ENCODE peak calls at places on chromosomes 1 and 21, in six cellular contexts. L, K, A, S, P and R are unnamed samples.
A peak's percentile ranks its signal among the peaks of the same experiment; 100 is the strongest.

GRCh38 chr21:42417533-42417932 is 13.8 kb downstream of the UBASH3A start:
- DNase-seq in S (no peak), L (no peak), P (no peak), A (no peak), K (no peak), R (no peak)

GRCh38 chr1:209839875-209840491 is 12.2 kb downstream of the UTP25 start:
- DNase-seq in S (peak; percentile 92), L (peak; percentile 98), A (peak; percentile 96), K (no peak), P (peak; percentile 77), R (peak; percentile 86)

GRCh38 chr1:230287674-230288315 is 138.3 kb downstream of the PGBD5 start:
- DNase-seq in K (no peak), L (no peak), S (no peak), A (no peak), P (no peak), R (no peak)

GRCh38 chr1:89590341-89591080 is 42.4 kb upstream of the LRRC8C start:
- DNase-seq in A (no peak), S (no peak), L (no peak), P (no peak), K (no peak), R (no peak)

GRCh38 chr1:15056515-15057285 is 96.8 kb upstream of the TMEM51 start:
- DNase-seq in L (peak; percentile 71), A (peak; percentile 36), P (no peak), S (no peak), K (no peak), R (no peak)

GRCh38 chr1:211535338-211535737 is 43.4 kb upstream of the RD3 start:
- DNase-seq in K (no peak), A (no peak), S (no peak), P (no peak), L (no peak), R (no peak)

GRCh38 chr1:167483790-167484189 is 34.5 kb downstream of the CD247 start:
- DNase-seq in P (no peak), L (no peak), A (no peak), K (no peak), S (no peak), R (no peak)

GRCh38 chr21:16305686-16306085 is 575.9 kb downstream of the USP25 start:
- DNase-seq in L (no peak), S (no peak), K (no peak), P (no peak), A (no peak), R (no peak)

GRCh38 chr1:54137532-54138061 is 15.2 kb downstream of the CDCP2 start:
- DNase-seq in A (peak; percentile 72), K (no peak), P (no peak), L (peak; percentile 50), S (no peak), R (no peak)

GRCh38 chr1:105317976-105318375 is 1568.3 kb downstream of the AMY1C start:
- DNase-seq in K (no peak), P (no peak), L (no peak), S (no peak), A (peak; percentile 1), R (no peak)

GRCh38 chr21:42621166-42621827 is 32.1 kb upstream of the PDE9A start:
- DNase-seq in S (no peak), L (no peak), A (no peak), P (no peak), K (no peak), R (no peak)

GRCh38 chr1:185091480-185091879 is 46.1 kb downstream of the RNF2 start:
- DNase-seq in S (no peak), L (no peak), K (no peak), P (no peak), A (peak; percentile 71), R (no peak)

GRCh38 chr1:40636777-40637176 is 28.7 kb downstream of the RIMS3 start:
- DNase-seq in P (no peak), L (no peak), A (no peak), S (no peak), K (no peak), R (no peak)
- H3K27ac ChIP-seq in P (no peak overlapping the region), L (no peak overlapping the region), A (no peak overlapping the region), S (no peak overlapping the region), K (no peak overlapping the region), R (no peak overlapping the region)

DNA sequence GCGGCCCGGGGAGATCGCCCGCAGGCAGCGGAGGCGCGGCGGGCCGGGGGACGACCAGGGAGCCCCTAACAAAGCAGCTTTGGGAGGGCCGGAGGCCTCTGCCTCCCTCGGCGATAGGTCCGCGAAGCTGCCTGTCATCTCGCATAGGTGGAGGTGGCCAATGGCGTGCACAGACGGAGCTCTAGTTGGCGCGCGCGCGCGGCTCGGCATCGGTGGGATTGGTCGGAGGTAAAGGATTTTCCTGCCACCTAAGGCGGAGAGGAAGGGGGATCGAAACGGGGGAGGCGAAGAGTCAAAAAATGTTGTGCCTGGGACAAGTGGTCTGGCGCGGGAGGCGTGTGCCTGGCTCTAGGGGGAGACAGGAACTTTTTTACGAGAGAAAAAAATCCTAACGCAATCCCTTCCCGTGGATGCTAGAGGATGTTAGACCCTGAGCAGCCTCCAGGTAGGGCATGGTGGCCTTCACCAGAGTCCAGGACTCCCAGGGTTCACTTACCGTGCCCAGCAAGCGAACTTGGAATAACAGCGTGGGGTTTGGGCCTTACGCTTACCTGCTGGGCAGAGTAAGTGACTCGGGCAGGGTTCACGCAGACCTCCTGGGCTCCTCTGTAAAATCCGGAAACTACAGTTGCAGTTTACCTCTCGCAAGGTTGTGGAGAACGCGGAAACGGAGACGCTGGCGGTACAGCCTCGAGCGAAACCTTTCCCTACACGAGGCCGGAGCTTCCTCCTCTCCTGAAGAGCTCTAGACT is 99.9 kb upstream of the SOD1 start:
- DNase-seq in K (peak; percentile 89), S (no peak), L (peak; percentile 83), P (peak; percentile 94), A (peak; percentile 96), R (peak; percentile 84)
- H3K27ac ChIP-seq in K (no peak overlapping the region), S (no peak overlapping the region), L (no peak overlapping the region), P (peak overlapping the region; percentile 83), A (peak overlapping the region; percentile 11), R (no peak overlapping the region)

DNA sequence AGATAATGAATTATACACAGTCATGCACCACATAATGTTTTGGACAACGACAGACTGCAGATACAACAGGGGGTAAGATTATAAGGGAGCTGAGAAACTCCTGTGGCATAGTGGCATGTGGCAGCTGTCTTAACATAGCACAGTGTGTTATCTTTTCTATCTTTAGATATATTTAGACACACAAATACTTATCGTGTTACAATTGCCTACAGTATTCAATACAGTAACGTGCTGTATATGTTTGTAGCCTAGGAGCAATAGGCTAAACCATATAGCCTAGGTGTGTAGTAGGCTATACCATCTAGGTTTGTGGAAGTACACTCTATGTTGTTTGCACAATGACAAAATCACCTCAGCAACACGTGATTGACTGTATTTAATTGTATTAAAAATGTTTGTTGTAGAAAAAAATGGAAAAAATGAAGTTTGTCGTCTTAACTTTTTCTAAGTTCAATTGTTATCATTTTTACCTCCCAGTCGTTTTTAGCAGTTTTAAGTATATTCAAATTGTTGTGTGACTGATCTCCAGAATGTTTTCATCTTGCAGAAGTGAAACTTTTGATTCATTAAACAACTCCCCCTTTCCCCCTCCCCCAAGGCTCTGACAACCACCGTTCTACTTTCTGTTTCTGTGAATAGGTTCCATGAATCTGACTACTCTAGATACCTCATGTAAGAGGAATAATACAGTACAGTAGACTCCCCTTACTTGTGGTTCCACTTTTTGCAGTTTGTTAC is 351.0 kb upstream of the B3GALT2 start:
- DNase-seq in S (no peak), P (no peak), L (no peak), A (peak; percentile 10), K (no peak), R (no peak)
- H3K27ac ChIP-seq in S (no peak overlapping the region), P (no peak overlapping the region), L (no peak overlapping the region), A (no peak overlapping the region), K (no peak overlapping the region), R (peak overlapping the region; percentile 16)

DNA sequence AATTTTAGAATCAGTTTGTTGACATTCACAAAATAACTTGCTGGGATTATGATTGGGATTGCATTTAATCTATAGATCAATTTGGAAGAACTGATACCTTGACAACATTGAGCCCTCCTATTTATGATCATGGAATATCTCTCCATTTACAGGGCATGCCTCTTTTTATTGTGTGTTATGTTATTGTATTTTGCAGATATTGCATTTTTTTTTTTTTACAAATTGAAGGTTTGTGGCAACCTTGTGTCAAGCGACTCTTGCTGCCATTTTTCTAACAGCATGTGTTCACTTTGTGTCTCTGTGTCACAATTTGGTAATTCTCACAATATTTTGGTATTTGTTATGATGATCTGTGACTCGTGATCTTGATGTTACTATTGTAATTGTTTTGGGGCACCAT is 46.3 kb downstream of the EDARADD start:
- DNase-seq in P (no peak), S (no peak), L (no peak), A (no peak), K (no peak), R (no peak)
- H3K27ac ChIP-seq in P (no peak overlapping the region), S (no peak overlapping the region), L (no peak overlapping the region), A (no peak overlapping the region), K (no peak overlapping the region), R (no peak overlapping the region)

GRCh38 chr1:37850352-37850955 is 8.9 kb downstream of the MTF1 start:
- DNase-seq in L (peak; percentile 19), P (no peak), S (no peak), K (no peak), A (peak; percentile 28), R (no peak)
- H3K27ac ChIP-seq in L (no peak overlapping the region), P (no peak overlapping the region), S (no peak overlapping the region), K (no peak overlapping the region), A (no peak overlapping the region), R (peak overlapping the region; percentile 30)

GRCh38 chr1:153583976-153584375 is 18.3 kb upstream of the S100A2 start:
- DNase-seq in L (peak; percentile 38), P (no peak), K (no peak), A (no peak), S (no peak), R (no peak)
- H3K27ac ChIP-seq in L (no peak overlapping the region), P (no peak overlapping the region), K (no peak overlapping the region), A (no peak overlapping the region), S (no peak overlapping the region), R (no peak overlapping the region)

GRCh38 chr1:32335619-32335950 is 448 bp downstream of the MARCKSL1 start:
- DNase-seq in S (no peak), A (no peak), K (no peak), P (no peak), L (no peak), R (no peak)
- H3K27ac ChIP-seq in S (peak overlapping the region; percentile 78), A (no peak overlapping the region), K (peak overlapping the region; percentile 64), P (peak overlapping the region; percentile 96), L (peak overlapping the region; percentile 85), R (no peak overlapping the region)

DNA sequence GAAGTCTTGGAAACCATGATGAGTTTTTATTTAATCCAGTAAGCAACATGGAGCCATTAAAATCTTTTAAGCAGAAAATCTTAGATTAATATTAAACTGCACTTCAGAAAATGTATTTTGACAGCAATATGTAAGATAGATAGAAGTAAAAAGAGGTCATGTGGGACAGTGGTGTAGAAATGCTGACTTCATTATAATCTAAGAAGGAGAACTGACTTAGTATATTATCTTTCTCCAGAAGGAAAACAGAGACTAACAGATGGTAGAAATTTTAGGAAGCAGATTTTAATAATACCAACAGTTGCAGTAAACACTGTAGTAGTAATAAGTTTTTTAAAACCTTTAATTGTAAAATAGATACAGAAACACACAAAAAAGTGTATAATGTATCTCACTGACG is 272.9 kb downstream of the TPR start:
- DNase-seq in A (no peak), S (no peak), L (no peak), K (no peak), P (no peak), R (no peak)
- H3K27ac ChIP-seq in A (no peak overlapping the region), S (no peak overlapping the region), L (no peak overlapping the region), K (peak overlapping the region; percentile 52), P (no peak overlapping the region), R (no peak overlapping the region)

GRCh38 chr1:220697326-220697725 is 7.2 kb downstream of the C1orf115 start:
- DNase-seq in A (no peak), K (no peak), S (no peak), L (no peak), P (no peak), R (no peak)
- H3K27ac ChIP-seq in A (peak overlapping the region; percentile 30), K (no peak overlapping the region), S (no peak overlapping the region), L (no peak overlapping the region), P (no peak overlapping the region), R (no peak overlapping the region)